ENCODE peak calls at places on chromosomes 7 and 10, in six cellular contexts. T is EL; J is NCI-H2029; V is activated T-cell treated with anti-CD3 and anti-CD28 coated beads, Interleukin-2, amount 50 U/mL, for 72 hours; H is body of pancreas; O is H54. Q is an unnamed sample.

GRCh38 chr10:132417957-132418441 is 21.0 kb downstream of the PWWP2B start:
- DNase-seq in T (no peak), J (no peak), V (no peak), H (no peak), O (no peak), Q (peak)

GRCh38 chr7:16961650-16962049 is 79.9 kb upstream of the AGR3 start:
- DNase-seq in T (peak), J (no peak), V (no peak), H (no peak), O (no peak), Q (no peak)

GRCh38 chr10:5615263-5615820 is 51.1 kb downstream of the ASB13 start:
- DNase-seq in T (no peak), J (no peak), V (no peak), H (no peak), O (no peak), Q (no peak)

GRCh38 chr7:151327659-151328058 is 14.0 kb upstream of the NUB1 start:
- DNase-seq in T (peak), J (no peak), V (no peak), H (no peak), O (no peak), Q (no peak)

GRCh38 chr10:111082102-111082975 is 5.5 kb downstream of the ADRA2A start:
- DNase-seq in T (no peak), J (no peak), V (no peak), H (peak), O (no peak), Q (no peak)

GRCh38 chr7:28784166-28784870 is 173.8 kb downstream of the TRIL start:
- DNase-seq in T (no peak), J (no peak), V (no peak), H (peak), O (no peak), Q (no peak)

GRCh38 chr7:22782616-22783232 is 39.9 kb downstream of the TOMM7 start:
- DNase-seq in T (peak), J (peak), V (peak), H (peak), O (peak), Q (peak)

GRCh38 chr10:23449677-23450220 is 10.9 kb downstream of the OTUD1 start:
- DNase-seq in T (no peak), J (no peak), V (no peak), H (no peak), O (no peak), Q (no peak)

GRCh38 chr10:43350139-43350538 is 21.3 kb upstream of the FXYD4 start:
- DNase-seq in T (no peak), J (no peak), V (no peak), H (peak), O (no peak), Q (no peak)

GRCh38 chr7:67137464-67137863 is 140.8 kb downstream of the TYW1 start:
- DNase-seq in T (no peak), J (no peak), V (no peak), H (no peak), O (no peak), Q (no peak)

GRCh38 chr7:16084370-16084769 is 337.0 kb downstream of the CRPPA start:
- DNase-seq in T (no peak), J (no peak), V (no peak), H (no peak), O (no peak), Q (no peak)

GRCh38 chr7:76037310-76037709 is 10.5 kb downstream of the STYXL1 start:
- DNase-seq in T (peak), J (no peak), V (no peak), H (peak), O (peak), Q (no peak)

GRCh38 chr10:114754445-114755320 is 66.9 kb upstream of the FHIP2A start:
- DNase-seq in T (peak), J (no peak), V (no peak), H (no peak), O (no peak), Q (no peak)

GRCh38 chr10:69869291-69869841 is 67.7 kb downstream of the COL13A1 start:
- DNase-seq in T (peak), J (no peak), V (no peak), H (peak), O (peak), Q (peak)

GRCh38 chr10:3401491-3401938 is 228.9 kb upstream of the PITRM1 start:
- DNase-seq in T (peak), J (no peak), V (no peak), H (no peak), O (no peak), Q (no peak)

GRCh38 chr10:132118366-132118765 is 52.6 kb downstream of the JAKMIP3 start:
- DNase-seq in T (no peak), J (no peak), V (no peak), H (no peak), O (no peak), Q (no peak)

GRCh38 chr10:82826132-82826531 is 951.1 kb downstream of the NRG3 start:
- DNase-seq in T (peak), J (no peak), V (no peak), H (no peak), O (no peak), Q (no peak)

GRCh38 chr10:84820121-84820520 is 491.7 kb downstream of the CCSER2 start:
- DNase-seq in T (no peak), J (peak), V (no peak), H (no peak), O (no peak), Q (no peak)

GRCh38 chr7:65938336-65938895 is 43.6 kb downstream of the GUSB start:
- DNase-seq in T (no peak), J (no peak), V (no peak), H (no peak), O (no peak), Q (no peak)

GRCh38 chr7:94421711-94422110 is 27.0 kb downstream of the COL1A2 start:
- DNase-seq in T (no peak), J (no peak), V (no peak), H (no peak), O (no peak), Q (no peak)

GRCh38 chr7:28926871-28927597 is 31.1 kb downstream of the TRIL start:
- DNase-seq in T (peak), J (peak), V (peak), H (peak), O (peak), Q (peak)

GRCh38 chr10:103295391-103296044 is 18.6 kb downstream of the INA start:
- DNase-seq in T (peak), J (no peak), V (no peak), H (no peak), O (no peak), Q (no peak)

GRCh38 chr7:48962821-48963505 is 38.6 kb downstream of the CDC14C start:
- DNase-seq in T (no peak), J (no peak), V (no peak), H (no peak), O (no peak), Q (no peak)

GRCh38 chr7:473211-473734 is 46.4 kb downstream of the PDGFA start:
- DNase-seq in T (no peak), J (no peak), V (no peak), H (peak), O (no peak), Q (peak)

GRCh38 chr10:88810196-88810961 is 7.8 kb downstream of the LIPM start:
- DNase-seq in T (peak), J (peak), V (peak), H (peak), O (peak), Q (peak)

GRCh38 chr10:10787586-10787985 is 230.1 kb upstream of the CELF2 start:
- DNase-seq in T (no peak), J (no peak), V (no peak), H (no peak), O (no peak), Q (no peak)

GRCh38 chr7:148492157-148492860 is 98.3 kb upstream of the C7orf33 start:
- DNase-seq in T (no peak), J (no peak), V (no peak), H (no peak), O (no peak), Q (no peak)

GRCh38 chr10:5573968-5574641 is 49.3 kb downstream of the CALML3 start:
- DNase-seq in T (peak), J (peak), V (no peak), H (no peak), O (no peak), Q (no peak)

GRCh38 chr10:43196981-43197833 is 59.0 kb downstream of the CSGALNACT2 start:
- DNase-seq in T (no peak), J (no peak), V (no peak), H (no peak), O (no peak), Q (no peak)

GRCh38 chr7:102898532-102898859 is 14.3 kb upstream of the LRRC17 start:
- DNase-seq in T (no peak), J (no peak), V (no peak), H (no peak), O (no peak), Q (no peak)

GRCh38 chr7:116582164-116582732 is 57.4 kb downstream of the CAV1 start:
- DNase-seq in T (peak), J (no peak), V (no peak), H (no peak), O (no peak), Q (no peak)

GRCh38 chr7:602341-603141 is 82.9 kb upstream of the PDGFA start:
- DNase-seq in T (no peak), J (no peak), V (peak), H (no peak), O (no peak), Q (peak)

Q was measured in left colon.